ENCODE peak calls at places on chromosomes 2 and 18, in six cellular contexts. O is omental fat pad, Q is cardiac fibroblast, K is activated T-cell treated with anti-CD3 and anti-CD28 coated beads for 48 hours, S is cortex of kidney, I is NCI-H524. N is an unnamed sample.

GRCh38 chr2:102618452-102619413 is 620 bp upstream of the SLC9A2 start:
- DNase-seq in S (no peak), K (peak), O (no peak), I (no peak), Q (no peak), N (peak)

GRCh38 chr2:45813003-45813601 is 161.6 kb downstream of the PRKCE start:
- DNase-seq in Q (peak), S (no peak), K (no peak), I (peak), O (no peak), N (peak)

GRCh38 chr2:204791230-204791629 is 246.0 kb downstream of the PARD3B start:
- DNase-seq in O (no peak), K (no peak), S (no peak), I (no peak), Q (no peak), N (no peak)

GRCh38 chr2:8669157-8669852 is 12.6 kb upstream of the ID2 start:
- DNase-seq in I (no peak), Q (peak), O (no peak), K (no peak), S (no peak), N (no peak)

GRCh38 chr18:50297621-50298442 is 10.3 kb upstream of the CXXC1 start:
- DNase-seq in K (peak), S (no peak), I (no peak), O (no peak), Q (peak), N (peak)

GRCh38 chr2:98773907-98774306 is 43.0 kb upstream of the MGAT4A start:
- DNase-seq in K (no peak), I (no peak), S (no peak), O (no peak), Q (no peak), N (no peak)

GRCh38 chr18:24427484-24427883 is 1.0 kb downstream of the IMPACT start:
- DNase-seq in O (no peak), I (no peak), S (no peak), K (no peak), Q (peak), N (peak)

GRCh38 chr2:21930224-21930623 is 806.5 kb downstream of the TDRD15 start:
- DNase-seq in O (no peak), S (no peak), I (no peak), Q (no peak), K (no peak), N (no peak)

GRCh38 chr2:156112323-156112722 is 220.2 kb downstream of the NR4A2 start:
- DNase-seq in Q (no peak), S (no peak), O (no peak), K (no peak), I (no peak), N (no peak)

GRCh38 chr2:168087406-168087805 is 160.0 kb downstream of the STK39 start:
- DNase-seq in S (no peak), O (no peak), K (no peak), Q (no peak), I (no peak), N (no peak)

GRCh38 chr2:74653985-74654882 is at the start of gene SEMA4F:
- DNase-seq in O (peak), K (peak), I (peak), S (peak), Q (peak), N (peak)

GRCh38 chr2:69208023-69208595 is 178.9 kb downstream of the GFPT1 start:
- DNase-seq in Q (no peak), K (no peak), S (no peak), I (no peak), O (no peak), N (no peak)

GRCh38 chr18:58615150-58616132 is 13.4 kb downstream of the ALPK2 start:
- DNase-seq in K (peak), Q (no peak), S (no peak), O (no peak), I (no peak), N (no peak)

GRCh38 chr2:158926478-158926948 is 41.9 kb upstream of the TANC1 start:
- DNase-seq in K (no peak), I (no peak), S (no peak), Q (peak), O (no peak), N (peak)

GRCh38 chr2:120346034-120346666 is at the start of gene INHBB:
- DNase-seq in I (no peak), S (no peak), K (no peak), Q (no peak), O (no peak), N (peak)

GRCh38 chr2:128271186-128271890 is 47.3 kb downstream of the HS6ST1 start:
- DNase-seq in Q (no peak), S (no peak), I (no peak), O (no peak), K (no peak), N (no peak)

GRCh38 chr2:212915121-212915782 is 236.2 kb downstream of the IKZF2 start:
- DNase-seq in Q (no peak), O (no peak), K (no peak), S (no peak), I (no peak), N (no peak)